ENCODE peak calls at places on chromosome 11, in five cellular contexts. One of them, this sample, is unnamed.

GRCh38 chr11:14635559-14635958 is 8.0 kb upstream of the PDE3B start:
- DNase-seq in ovary: no peak
- DNase-seq in Peyer's patch: no peak
- DNase-seq in H1: no peak
- DNase-seq in right lobe of liver: no peak
- DNase-seq in this sample: no peak

GRCh38 chr11:1760351-1761109 is 3.2 kb downstream of the CTSD start:
- DNase-seq in right lobe of liver: peak
- DNase-seq in Peyer's patch: no peak
- DNase-seq in ovary: no peak
- DNase-seq in H1: no peak
- DNase-seq in this sample: no peak

GRCh38 chr11:47106839-47107520 is 69.7 kb downstream of the ARFGAP2 start:
- DNase-seq in ovary: no peak
- DNase-seq in right lobe of liver: no peak
- DNase-seq in Peyer's patch: no peak
- DNase-seq in H1: no peak
- DNase-seq in this sample: no peak

GRCh38 chr11:75264356-75264755 is 23.8 kb downstream of the TPBGL start:
- DNase-seq in right lobe of liver: peak
- DNase-seq in H1: no peak
- DNase-seq in ovary: peak
- DNase-seq in Peyer's patch: no peak
- DNase-seq in this sample: no peak

GRCh38 chr11:125123947-125124633 is 12.7 kb upstream of the TMEM218 start:
- DNase-seq in ovary: no peak
- DNase-seq in right lobe of liver: peak
- DNase-seq in Peyer's patch: no peak
- DNase-seq in H1: no peak
- DNase-seq in this sample: no peak

GRCh38 chr11:36041988-36042606 is 98.2 kb downstream of the LDLRAD3 start:
- DNase-seq in H1: no peak
- DNase-seq in right lobe of liver: no peak
- DNase-seq in Peyer's patch: no peak
- DNase-seq in ovary: no peak
- DNase-seq in this sample: no peak

GRCh38 chr11:118531597-118532084 is 649 bp downstream of the TMEM25 start:
- DNase-seq in ovary: no peak
- DNase-seq in right lobe of liver: no peak
- DNase-seq in Peyer's patch: peak
- DNase-seq in H1: no peak
- DNase-seq in this sample: no peak

GRCh38 chr11:27161071-27161470 is 120.5 kb downstream of the BBOX1 start:
- DNase-seq in ovary: no peak
- DNase-seq in Peyer's patch: no peak
- DNase-seq in H1: no peak
- DNase-seq in right lobe of liver: no peak
- DNase-seq in this sample: no peak

GRCh38 chr11:8055111-8055835 is 25.7 kb upstream of the TUB start:
- DNase-seq in right lobe of liver: no peak
- DNase-seq in Peyer's patch: no peak
- DNase-seq in H1: no peak
- DNase-seq in ovary: no peak
- DNase-seq in this sample: no peak

GRCh38 chr11:34183840-34184358 is 78.5 kb downstream of the NAT10 start:
- DNase-seq in right lobe of liver: no peak
- DNase-seq in ovary: no peak
- DNase-seq in H1: no peak
- DNase-seq in Peyer's patch: no peak
- DNase-seq in this sample: no peak

GRCh38 chr11:9815486-9816136 is 151.7 kb downstream of the SWAP70 start:
- DNase-seq in H1: no peak
- DNase-seq in right lobe of liver: no peak
- DNase-seq in ovary: no peak
- DNase-seq in Peyer's patch: no peak
- DNase-seq in this sample: no peak

GRCh38 chr11:47409440-47410403 is 1.3 kb downstream of the SLC39A13 start:
- DNase-seq in Peyer's patch: no peak
- DNase-seq in right lobe of liver: no peak
- DNase-seq in ovary: peak
- DNase-seq in H1: no peak
- DNase-seq in this sample: no peak

GRCh38 chr11:62923634-62924411 is 2.7 kb upstream of the CHRM1 start:
- DNase-seq in right lobe of liver: no peak
- DNase-seq in ovary: no peak
- DNase-seq in Peyer's patch: no peak
- DNase-seq in H1: no peak
- DNase-seq in this sample: no peak

GRCh38 chr11:43943357-43943930 is 1.0 kb downstream of the C11orf96 start:
- DNase-seq in Peyer's patch: no peak
- DNase-seq in H1: no peak
- DNase-seq in right lobe of liver: no peak
- DNase-seq in ovary: no peak
- DNase-seq in this sample: no peak

GRCh38 chr11:75371930-75372876 is 20.7 kb upstream of the ARRB1 start:
- DNase-seq in right lobe of liver: no peak
- DNase-seq in H1: no peak
- DNase-seq in ovary: no peak
- DNase-seq in Peyer's patch: peak
- DNase-seq in this sample: no peak

GRCh38 chr11:113193077-113193476 is 121.3 kb upstream of the TTC12 start:
- DNase-seq in right lobe of liver: no peak
- DNase-seq in Peyer's patch: no peak
- DNase-seq in ovary: no peak
- DNase-seq in H1: no peak
- DNase-seq in this sample: no peak

GRCh38 chr11:68567553-68567952 is 107.0 kb downstream of the PPP6R3 start:
- DNase-seq in ovary: no peak
- DNase-seq in H1: no peak
- DNase-seq in Peyer's patch: no peak
- DNase-seq in right lobe of liver: no peak
- DNase-seq in this sample: no peak

GRCh38 chr11:126585388-126586302 is 230.2 kb downstream of the ST3GAL4 start:
- DNase-seq in ovary: peak
- DNase-seq in right lobe of liver: no peak
- DNase-seq in Peyer's patch: no peak
- DNase-seq in H1: no peak
- DNase-seq in this sample: peak

GRCh38 chr11:70302086-70302752 is 31.7 kb downstream of the PPFIA1 start:
- DNase-seq in ovary: no peak
- DNase-seq in H1: no peak
- DNase-seq in right lobe of liver: no peak
- DNase-seq in Peyer's patch: no peak
- DNase-seq in this sample: no peak

GRCh38 chr11:121024989-121025388 is 1.1 kb downstream of the TBCEL start:
- DNase-seq in ovary: no peak
- DNase-seq in Peyer's patch: no peak
- DNase-seq in H1: no peak
- DNase-seq in right lobe of liver: no peak
- DNase-seq in this sample: no peak

GRCh38 chr11:16558499-16558898 is 179.9 kb upstream of the C11orf58 start:
- DNase-seq in ovary: no peak
- DNase-seq in H1: no peak
- DNase-seq in right lobe of liver: no peak
- DNase-seq in Peyer's patch: no peak
- DNase-seq in this sample: no peak

GRCh38 chr11:75986966-75987365 is 172.0 kb downstream of the UVRAG start:
- DNase-seq in ovary: no peak
- DNase-seq in Peyer's patch: no peak
- DNase-seq in H1: no peak
- DNase-seq in right lobe of liver: no peak
- DNase-seq in this sample: no peak

GRCh38 chr11:112369374-112369773 is 108.7 kb upstream of the PLET1 start:
- DNase-seq in ovary: no peak
- DNase-seq in Peyer's patch: no peak
- DNase-seq in H1: no peak
- DNase-seq in right lobe of liver: no peak
- DNase-seq in this sample: no peak

GRCh38 chr11:102117472-102118113 is 7.3 kb downstream of the YAP1 start:
- DNase-seq in ovary: no peak
- DNase-seq in H1: no peak
- DNase-seq in Peyer's patch: no peak
- DNase-seq in right lobe of liver: no peak
- DNase-seq in this sample: no peak

GRCh38 chr11:17386331-17387084 is 2.0 kb downstream of the KCNJ11 start:
- DNase-seq in H1: peak
- DNase-seq in Peyer's patch: peak
- DNase-seq in right lobe of liver: peak
- DNase-seq in ovary: no peak
- DNase-seq in this sample: no peak

GRCh38 chr11:77633856-77634425 is 3.7 kb downstream of the CLNS1A start:
- DNase-seq in Peyer's patch: no peak
- DNase-seq in ovary: no peak
- DNase-seq in right lobe of liver: peak
- DNase-seq in H1: no peak
- DNase-seq in this sample: no peak

GRCh38 chr11:77642228-77642627 is 4.6 kb upstream of the CLNS1A start:
- DNase-seq in H1: no peak
- DNase-seq in right lobe of liver: no peak
- DNase-seq in ovary: no peak
- DNase-seq in Peyer's patch: no peak
- DNase-seq in this sample: no peak

GRCh38 chr11:77636738-77637344 is 753 bp downstream of the CLNS1A start:
- DNase-seq in right lobe of liver: no peak
- DNase-seq in H1: no peak
- DNase-seq in Peyer's patch: no peak
- DNase-seq in ovary: no peak
- DNase-seq in this sample: no peak

GRCh38 chr11:77634724-77635123 is 2.9 kb downstream of the CLNS1A start:
- DNase-seq in Peyer's patch: no peak
- DNase-seq in ovary: no peak
- DNase-seq in right lobe of liver: no peak
- DNase-seq in H1: no peak
- DNase-seq in this sample: no peak

DNA sequence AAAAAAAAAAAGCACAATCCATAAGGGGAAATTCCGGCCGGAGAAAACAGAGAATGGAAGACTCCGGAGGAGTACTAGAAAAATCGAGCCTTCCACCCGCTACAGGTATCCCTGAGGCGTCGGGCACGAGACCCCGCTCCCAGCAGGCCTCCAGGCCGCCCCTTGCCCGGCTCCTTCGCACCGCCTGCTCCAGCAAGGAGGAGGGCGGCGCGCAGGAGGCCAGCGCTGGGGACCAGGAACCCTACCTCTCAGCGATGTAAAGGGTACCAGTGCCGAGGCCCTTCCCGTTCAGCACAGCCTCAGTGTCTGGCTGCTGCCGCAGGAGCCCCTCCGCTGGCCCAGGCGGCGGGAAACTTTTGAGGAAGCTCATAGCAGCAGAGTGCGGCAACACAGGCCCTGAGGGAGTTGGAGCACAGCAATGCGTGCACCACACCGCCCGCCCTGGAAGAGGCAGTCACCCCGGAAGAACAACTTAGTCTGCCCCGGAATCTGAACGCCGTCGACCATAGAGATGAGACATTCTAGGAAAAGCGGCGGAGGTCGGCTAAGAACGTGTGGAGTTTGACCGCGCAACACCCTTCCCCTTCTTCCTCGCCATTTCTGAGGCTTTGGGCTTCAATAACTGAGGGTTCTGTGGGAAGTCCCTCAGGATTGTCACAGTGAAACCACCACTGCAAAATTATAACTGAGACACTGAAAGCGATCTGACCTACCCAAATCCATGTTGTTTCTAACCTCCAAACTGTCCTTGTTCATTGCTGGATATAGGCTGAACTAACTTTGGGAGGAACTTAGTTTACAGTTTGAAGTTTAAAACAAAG is at the start of gene CLNS1A:
- DNase-seq in Peyer's patch: peak
- DNase-seq in H1: peak
- DNase-seq in right lobe of liver: peak
- DNase-seq in ovary: peak
- DNase-seq in this sample: peak
- TF ChIP-seq POLR2A in Peyer's patch: peak
- TF ChIP-seq POLR2A in H1: peak
- TF ChIP-seq POLR2A in right lobe of liver: peak
- TF ChIP-seq POLR2A in ovary: peak
- TF ChIP-seq POLR2A in this sample: peak

GRCh38 chr11:106983251-106983650 is 35.0 kb downstream of the GUCY1A2 start:
- DNase-seq in H1: no peak
- DNase-seq in Peyer's patch: no peak
- DNase-seq in right lobe of liver: no peak
- DNase-seq in ovary: no peak
- DNase-seq in this sample: no peak
- H3K27ac ChIP-seq in H1: no peak
- H3K27ac ChIP-seq in Peyer's patch: no peak
- H3K27ac ChIP-seq in right lobe of liver: no peak
- H3K27ac ChIP-seq in ovary: no peak
- H3K27ac ChIP-seq in this sample: no peak

DNA sequence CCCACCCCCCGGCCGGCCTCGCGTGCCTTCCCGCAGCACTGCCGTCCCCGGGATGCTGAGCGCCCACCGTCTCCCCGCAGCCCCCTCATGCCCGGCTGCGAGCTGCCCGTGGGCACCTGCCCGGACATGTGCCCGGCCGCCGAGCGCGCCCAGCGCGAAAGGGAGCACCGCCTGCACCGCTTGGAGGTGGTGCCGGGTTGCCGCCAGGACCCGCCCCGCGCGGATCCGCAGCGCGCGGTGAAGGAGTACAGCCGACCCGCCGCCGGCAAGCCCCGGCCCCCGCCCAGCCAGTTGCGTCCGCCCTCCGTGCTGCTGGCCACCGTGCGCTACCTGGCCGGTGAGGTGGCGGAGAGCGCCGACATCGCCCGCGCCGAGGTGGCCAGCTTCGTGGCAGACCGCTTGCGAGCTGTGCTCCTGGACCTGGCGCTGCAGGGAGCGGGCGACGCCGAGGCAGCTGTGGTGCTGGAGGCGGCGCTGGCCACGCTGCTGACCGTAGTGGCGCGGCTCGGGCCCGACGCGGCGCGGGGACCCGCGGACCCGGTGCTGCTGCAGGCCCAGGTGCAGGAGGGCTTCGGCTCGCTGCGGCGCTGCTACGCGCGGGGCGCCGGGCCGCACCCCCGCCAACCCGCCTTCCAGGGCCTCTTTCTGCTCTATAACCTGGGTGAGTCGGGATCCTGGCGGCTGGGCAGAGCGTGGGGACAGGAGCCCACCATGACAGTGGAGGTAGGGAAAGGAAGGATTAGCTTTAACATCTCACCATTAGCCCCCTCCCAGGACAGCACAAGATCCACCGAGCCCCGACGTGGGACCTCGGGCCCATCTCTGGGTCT is at the start of gene SAC3D1:
- DNase-seq in Peyer's patch: peak
- DNase-seq in ovary: no peak
- DNase-seq in right lobe of liver: peak
- DNase-seq in H1: no peak
- DNase-seq in this sample: no peak
- TF ChIP-seq POLR2A in Peyer's patch: no peak
- TF ChIP-seq POLR2A in ovary: no peak
- TF ChIP-seq POLR2A in right lobe of liver: no peak
- TF ChIP-seq POLR2A in H1: no peak
- TF ChIP-seq POLR2A in this sample: no peak

DNA sequence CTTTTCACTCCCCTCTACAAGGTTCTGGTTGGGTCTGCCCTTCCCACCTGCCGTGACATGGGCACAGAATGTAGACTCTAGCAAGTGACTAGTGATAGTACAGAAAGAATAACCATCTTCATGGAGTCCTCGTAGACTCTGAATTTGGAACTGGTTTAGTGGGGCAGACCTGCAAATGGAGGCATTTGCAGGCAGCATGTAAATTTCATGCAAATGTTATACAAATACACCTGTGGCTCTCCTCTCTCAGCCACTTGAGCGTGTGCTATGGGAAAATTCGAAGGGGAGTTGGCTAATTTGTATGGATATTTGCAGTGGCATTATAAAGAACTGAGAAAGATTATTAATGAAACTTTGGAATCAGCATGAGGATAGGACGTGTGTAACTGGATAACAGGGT is 85.0 kb downstream of the SCN3B start:
- DNase-seq in right lobe of liver: no peak
- DNase-seq in H1: no peak
- DNase-seq in Peyer's patch: no peak
- DNase-seq in ovary: no peak
- DNase-seq in this sample: no peak
- H3K27ac ChIP-seq in right lobe of liver: no peak
- H3K27ac ChIP-seq in H1: no peak
- H3K27ac ChIP-seq in Peyer's patch: no peak
- H3K27ac ChIP-seq in ovary: no peak
- H3K27ac ChIP-seq in this sample: no peak

This sample was measured in breast epithelium.